ENCODE peak calls at places on chromosome 20, in seven cellular contexts. One of them, this sample, is unnamed.

GRCh38 chr20:20201124-20201523 is 148.8 kb downstream of the CFAP61 start:
- DNase-seq in heart left ventricle: no peak
- DNase-seq in upper lobe of left lung: no peak
- DNase-seq in ovary: no peak
- DNase-seq in sigmoid colon: no peak
- DNase-seq in HCT116: no peak
- DNase-seq in A549: no peak
- DNase-seq in this sample: no peak

GRCh38 chr20:42836339-42836738 is 353.4 kb downstream of the PTPRT start:
- DNase-seq in heart left ventricle: no peak
- DNase-seq in upper lobe of left lung: no peak
- DNase-seq in ovary: no peak
- DNase-seq in sigmoid colon: no peak
- DNase-seq in HCT116: no peak
- DNase-seq in A549: no peak
- DNase-seq in this sample: peak; percentile 42

GRCh38 chr20:56949318-56949717 is 317.1 kb downstream of the BMP7 start:
- DNase-seq in heart left ventricle: no peak
- DNase-seq in upper lobe of left lung: no peak
- DNase-seq in ovary: no peak
- DNase-seq in sigmoid colon: no peak
- DNase-seq in HCT116: peak; percentile 22
- DNase-seq in A549: no peak
- DNase-seq in this sample: no peak

GRCh38 chr20:59194023-59194935 is 30.7 kb downstream of the ZNF831 start:
- DNase-seq in heart left ventricle: no peak
- DNase-seq in upper lobe of left lung: no peak
- DNase-seq in ovary: no peak
- DNase-seq in sigmoid colon: no peak
- DNase-seq in HCT116: no peak
- DNase-seq in A549: no peak
- DNase-seq in this sample: no peak

GRCh38 chr20:59682603-59683002 is 78.3 kb downstream of the PHACTR3 start:
- DNase-seq in heart left ventricle: no peak
- DNase-seq in upper lobe of left lung: no peak
- DNase-seq in ovary: no peak
- DNase-seq in sigmoid colon: no peak
- DNase-seq in HCT116: no peak
- DNase-seq in A549: no peak
- DNase-seq in this sample: peak; percentile 63

GRCh38 chr20:41029150-41029872 is 689 bp downstream of the TOP1 start:
- DNase-seq in heart left ventricle: peak; percentile 43
- DNase-seq in upper lobe of left lung: no peak
- DNase-seq in ovary: peak; percentile 61
- DNase-seq in sigmoid colon: peak; percentile 68
- DNase-seq in HCT116: no peak
- DNase-seq in A549: peak; percentile 47
- DNase-seq in this sample: peak; percentile 87

GRCh38 chr20:37939701-37940151 is 36.8 kb downstream of the VSTM2L start:
- DNase-seq in heart left ventricle: peak; percentile 13
- DNase-seq in upper lobe of left lung: no peak
- DNase-seq in ovary: no peak
- DNase-seq in sigmoid colon: no peak
- DNase-seq in HCT116: no peak
- DNase-seq in A549: no peak
- DNase-seq in this sample: no peak

GRCh38 chr20:17720755-17721154 is 21.0 kb downstream of the BANF2 start:
- DNase-seq in heart left ventricle: no peak
- DNase-seq in upper lobe of left lung: no peak
- DNase-seq in ovary: no peak
- DNase-seq in sigmoid colon: no peak
- DNase-seq in HCT116: no peak
- DNase-seq in A549: no peak
- DNase-seq in this sample: no peak

GRCh38 chr20:21393142-21393541 is 4.2 kb downstream of the NKX2-4 start:
- DNase-seq in heart left ventricle: no peak
- DNase-seq in upper lobe of left lung: no peak
- DNase-seq in ovary: no peak
- DNase-seq in sigmoid colon: no peak
- DNase-seq in HCT116: no peak
- DNase-seq in A549: no peak
- DNase-seq in this sample: no peak

GRCh38 chr20:25277941-25278521 is 30.1 kb downstream of the PYGB start:
- DNase-seq in heart left ventricle: peak; percentile 12
- DNase-seq in upper lobe of left lung: no peak
- DNase-seq in ovary: peak; percentile 10
- DNase-seq in sigmoid colon: peak; percentile 62
- DNase-seq in HCT116: no peak
- DNase-seq in A549: no peak
- DNase-seq in this sample: peak; percentile 83

GRCh38 chr20:49868964-49869363 is 46.4 kb downstream of the SPATA2 start:
- DNase-seq in heart left ventricle: no peak
- DNase-seq in upper lobe of left lung: no peak
- DNase-seq in ovary: no peak
- DNase-seq in sigmoid colon: no peak
- DNase-seq in HCT116: no peak
- DNase-seq in A549: no peak
- DNase-seq in this sample: peak; percentile 14

GRCh38 chr20:23923891-23924435 is 44.4 kb upstream of the CST5 start:
- DNase-seq in heart left ventricle: no peak
- DNase-seq in upper lobe of left lung: no peak
- DNase-seq in ovary: no peak
- DNase-seq in sigmoid colon: no peak
- DNase-seq in HCT116: no peak
- DNase-seq in A549: no peak
- DNase-seq in this sample: no peak

GRCh38 chr20:18739785-18740184 is 73.8 kb upstream of the SCP2D1 start:
- DNase-seq in heart left ventricle: no peak
- DNase-seq in upper lobe of left lung: no peak
- DNase-seq in ovary: peak; percentile 63
- DNase-seq in sigmoid colon: peak; percentile 89
- DNase-seq in HCT116: no peak
- DNase-seq in A549: no peak
- DNase-seq in this sample: no peak

GRCh38 chr20:59153355-59153681 is 10.3 kb upstream of the ZNF831 start:
- DNase-seq in heart left ventricle: peak; percentile 51
- DNase-seq in upper lobe of left lung: peak; percentile 54
- DNase-seq in ovary: no peak
- DNase-seq in sigmoid colon: peak; percentile 70
- DNase-seq in HCT116: no peak
- DNase-seq in A549: no peak
- DNase-seq in this sample: peak; percentile 92

GRCh38 chr20:51221791-51222408 is 199.0 kb upstream of the KCNG1 start:
- DNase-seq in heart left ventricle: no peak
- DNase-seq in upper lobe of left lung: no peak
- DNase-seq in ovary: no peak
- DNase-seq in sigmoid colon: no peak
- DNase-seq in HCT116: peak; percentile 40
- DNase-seq in A549: no peak
- DNase-seq in this sample: no peak

GRCh38 chr20:15248618-15249395 is 911.4 kb upstream of the FLRT3 start:
- DNase-seq in heart left ventricle: no peak
- DNase-seq in upper lobe of left lung: no peak
- DNase-seq in ovary: no peak
- DNase-seq in sigmoid colon: no peak
- DNase-seq in HCT116: no peak
- DNase-seq in A549: no peak
- DNase-seq in this sample: no peak

GRCh38 chr20:41171736-41172295 is 34.5 kb downstream of the PLCG1 start:
- DNase-seq in heart left ventricle: no peak
- DNase-seq in upper lobe of left lung: peak; percentile 3
- DNase-seq in ovary: no peak
- DNase-seq in sigmoid colon: no peak
- DNase-seq in HCT116: no peak
- DNase-seq in A549: no peak
- DNase-seq in this sample: no peak

GRCh38 chr20:58361549-58361948 is 27.5 kb upstream of the VAPB start:
- DNase-seq in heart left ventricle: no peak
- DNase-seq in upper lobe of left lung: no peak
- DNase-seq in ovary: no peak
- DNase-seq in sigmoid colon: no peak
- DNase-seq in HCT116: no peak
- DNase-seq in A549: no peak
- DNase-seq in this sample: no peak

GRCh38 chr20:39004508-39004907 is 42.4 kb downstream of the DHX35 start:
- DNase-seq in heart left ventricle: no peak
- DNase-seq in upper lobe of left lung: peak; percentile 66
- DNase-seq in ovary: no peak
- DNase-seq in sigmoid colon: no peak
- DNase-seq in HCT116: no peak
- DNase-seq in A549: no peak
- DNase-seq in this sample: peak; percentile 39

GRCh38 chr20:42161228-42161829 is 543.2 kb upstream of the CHD6 start:
- DNase-seq in heart left ventricle: no peak
- DNase-seq in upper lobe of left lung: no peak
- DNase-seq in ovary: no peak
- DNase-seq in sigmoid colon: no peak
- DNase-seq in HCT116: no peak
- DNase-seq in A549: no peak
- DNase-seq in this sample: no peak

GRCh38 chr20:59159822-59160740 is 3.5 kb upstream of the ZNF831 start:
- DNase-seq in heart left ventricle: no peak
- DNase-seq in upper lobe of left lung: no peak
- DNase-seq in ovary: no peak
- DNase-seq in sigmoid colon: no peak
- DNase-seq in HCT116: no peak
- DNase-seq in A549: no peak
- DNase-seq in this sample: peak; percentile 85

DNA sequence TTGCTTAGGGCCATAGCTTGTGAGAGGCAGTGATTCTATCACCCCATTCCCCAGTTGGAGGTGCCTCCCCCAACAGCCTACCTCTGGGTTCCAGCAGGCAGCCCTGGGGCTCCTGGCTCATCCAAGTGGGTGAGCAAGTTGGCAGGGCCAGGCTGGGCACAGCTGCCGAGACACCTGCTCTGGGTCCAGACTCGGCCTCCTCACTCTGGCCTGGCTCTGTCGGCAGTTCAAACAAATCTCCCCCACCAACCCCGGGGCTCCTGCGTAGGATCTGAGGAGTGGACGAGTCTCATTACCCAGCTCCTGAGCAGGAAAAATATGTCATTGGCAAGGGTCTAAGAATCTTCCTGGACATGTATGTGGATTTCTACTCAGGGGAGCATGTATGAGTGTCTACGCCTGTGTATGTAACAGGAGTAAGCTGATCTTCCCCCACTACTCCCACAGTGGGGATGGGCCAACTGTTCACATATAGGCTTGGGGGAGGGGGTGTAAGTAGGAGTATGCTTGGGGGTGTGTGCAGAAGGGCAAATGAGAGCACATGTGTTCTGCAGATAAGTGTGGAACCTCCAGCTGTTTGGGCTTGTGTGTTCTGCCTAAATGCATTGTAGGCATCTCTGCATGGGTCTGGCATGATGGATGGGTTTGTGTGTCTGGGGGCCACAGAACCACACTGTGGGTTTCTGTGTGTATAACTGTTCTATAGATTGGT is 2.0 kb downstream of the ID1 start:
- DNase-seq in heart left ventricle: peak; percentile 43
- DNase-seq in upper lobe of left lung: peak; percentile 41
- DNase-seq in ovary: peak; percentile 51
- DNase-seq in sigmoid colon: no peak
- DNase-seq in HCT116: peak; percentile 93
- DNase-seq in A549: peak; percentile 80
- DNase-seq in this sample: no peak
- TF ChIP-seq POLR2A in heart left ventricle: no peak
- TF ChIP-seq POLR2A in upper lobe of left lung: peak; percentile 4
- TF ChIP-seq POLR2A in ovary: no peak
- TF ChIP-seq POLR2A in sigmoid colon: no peak
- TF ChIP-seq POLR2A in HCT116: peak; percentile 98
- TF ChIP-seq POLR2A in A549: peak; percentile 84
- TF ChIP-seq POLR2A in this sample: no peak

DNA sequence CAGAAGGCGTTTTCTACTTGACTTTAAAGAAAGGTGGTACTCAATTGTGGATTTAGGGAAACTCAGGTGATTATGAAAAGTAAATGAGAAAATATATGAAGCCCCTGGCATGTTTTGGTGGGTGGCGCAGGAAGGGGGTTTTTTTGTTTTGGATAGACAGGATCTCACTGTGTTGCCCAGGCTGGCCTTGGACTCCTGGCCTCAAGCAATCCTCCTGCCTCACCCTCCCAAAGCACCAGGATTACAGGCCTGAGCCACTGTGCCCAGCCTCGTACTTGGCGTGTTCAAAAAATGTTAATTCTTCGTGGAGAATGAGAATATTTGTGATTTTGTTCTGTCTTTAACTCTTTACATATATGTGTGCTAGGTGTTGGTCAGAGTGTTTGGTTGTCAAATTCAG is 32.1 kb upstream of the C20orf144 start:
- DNase-seq in heart left ventricle: no peak
- DNase-seq in upper lobe of left lung: no peak
- DNase-seq in ovary: no peak
- DNase-seq in sigmoid colon: no peak
- DNase-seq in HCT116: no peak
- DNase-seq in A549: no peak
- DNase-seq in this sample: no peak
- H3K4me3 ChIP-seq in heart left ventricle: no peak overlapping the region
- H3K4me3 ChIP-seq in upper lobe of left lung: no peak overlapping the region
- H3K4me3 ChIP-seq in ovary: no peak overlapping the region
- H3K4me3 ChIP-seq in sigmoid colon: no peak overlapping the region
- H3K4me3 ChIP-seq in HCT116: no peak overlapping the region
- H3K4me3 ChIP-seq in A549: no peak overlapping the region
- H3K4me3 ChIP-seq in this sample: no peak overlapping the region

GRCh38 chr20:63235399-63235983 is at the start of gene BIRC7:
- DNase-seq in heart left ventricle: no peak
- DNase-seq in upper lobe of left lung: no peak
- DNase-seq in ovary: no peak
- DNase-seq in sigmoid colon: no peak
- DNase-seq in HCT116: no peak
- DNase-seq in A549: no peak
- DNase-seq in this sample: no peak
- TF ChIP-seq CTCF in heart left ventricle: no peak
- TF ChIP-seq CTCF in upper lobe of left lung: no peak
- TF ChIP-seq CTCF in ovary: no peak
- TF ChIP-seq CTCF in sigmoid colon: no peak
- TF ChIP-seq CTCF in HCT116: no peak
- TF ChIP-seq CTCF in A549: no peak
- TF ChIP-seq CTCF in this sample: no peak

GRCh38 chr20:45833883-45834796 is 541 bp downstream of the SNX21 start:
- DNase-seq in heart left ventricle: peak; percentile 83
- DNase-seq in upper lobe of left lung: peak; percentile 83
- DNase-seq in ovary: peak; percentile 91
- DNase-seq in sigmoid colon: peak; percentile 92
- DNase-seq in HCT116: no peak
- DNase-seq in A549: peak; percentile 75
- DNase-seq in this sample: peak; percentile 96
- TF ChIP-seq POLR2A in heart left ventricle: peak; percentile 41
- TF ChIP-seq POLR2A in upper lobe of left lung: no peak
- TF ChIP-seq POLR2A in ovary: peak; percentile 58
- TF ChIP-seq POLR2A in sigmoid colon: peak; percentile 4
- TF ChIP-seq POLR2A in HCT116: peak; percentile 53
- TF ChIP-seq POLR2A in A549: peak; percentile 68
- TF ChIP-seq POLR2A in this sample: no peak

GRCh38 chr20:34970193-34971037 is 14.7 kb downstream of the MYH7B start:
- DNase-seq in heart left ventricle: no peak
- DNase-seq in upper lobe of left lung: no peak
- DNase-seq in ovary: no peak
- DNase-seq in sigmoid colon: no peak
- DNase-seq in HCT116: no peak
- DNase-seq in A549: no peak
- DNase-seq in this sample: no peak
- H3K4me3 ChIP-seq in heart left ventricle: no peak overlapping the region
- H3K4me3 ChIP-seq in upper lobe of left lung: no peak overlapping the region
- H3K4me3 ChIP-seq in ovary: no peak overlapping the region
- H3K4me3 ChIP-seq in sigmoid colon: no peak overlapping the region
- H3K4me3 ChIP-seq in HCT116: no peak overlapping the region
- H3K4me3 ChIP-seq in A549: no peak overlapping the region
- H3K4me3 ChIP-seq in this sample: no peak overlapping the region

GRCh38 chr20:63520939-63521601 is 505 bp downstream of the PPDPF start:
- DNase-seq in heart left ventricle: peak; percentile 52
- DNase-seq in upper lobe of left lung: peak; percentile 64
- DNase-seq in ovary: peak; percentile 82
- DNase-seq in sigmoid colon: peak; percentile 83
- DNase-seq in HCT116: no peak
- DNase-seq in A549: peak; percentile 62
- DNase-seq in this sample: peak; percentile 95
- TF ChIP-seq CTCF in heart left ventricle: peak; percentile 17
- TF ChIP-seq CTCF in upper lobe of left lung: no peak
- TF ChIP-seq CTCF in ovary: no peak
- TF ChIP-seq CTCF in sigmoid colon: no peak
- TF ChIP-seq CTCF in HCT116: no peak
- TF ChIP-seq CTCF in A549: no peak
- TF ChIP-seq CTCF in this sample: no peak

This sample was measured in lower leg skin.